ENCODE peak calls at places on chromosomes 2 and 18, in six cellular contexts. C is lower lobe of right lung; O is stimulated activated CD8-positive, alpha-beta memory T cell treated with anti-CD3 and anti-CD28 coated beads, Interleukin-12 subunit alpha, Interleukin-12 subunit beta, amount 100 ng/mL, for 4 hours; K is T-helper 22 cell; J is memory B cell; S is activated naive CD8-positive, alpha-beta T cell treated with anti-CD3 and anti-CD28 coated beads for 36 hours. B is an unnamed sample.

GRCh38 chr2:43462866-43463641 is 132.8 kb downstream of the THADA start:
- DNase-seq in C (no peak), O (no peak), K (no peak), J (no peak), S (no peak), B (no peak)

GRCh38 chr2:170380267-170380666 is 202.3 kb downstream of the MYO3B start:
- DNase-seq in C (no peak), O (no peak), K (no peak), J (no peak), S (no peak), B (no peak)

GRCh38 chr2:20419007-20419576 is 27.8 kb upstream of the RHOB start:
- DNase-seq in C (no peak), O (no peak), K (no peak), J (no peak), S (no peak), B (no peak)

GRCh38 chr2:74845217-74845751 is 11.4 kb downstream of the HK2 start:
- DNase-seq in C (peak), O (no peak), K (no peak), J (no peak), S (no peak), B (peak)

GRCh38 chr2:42767899-42768705 is 4.2 kb upstream of the OXER1 start:
- DNase-seq in C (no peak), O (no peak), K (no peak), J (no peak), S (no peak), B (no peak)

GRCh38 chr2:205681836-205682238 is 464 bp upstream of the NRP2 start:
- DNase-seq in C (no peak), O (no peak), K (no peak), J (peak), S (no peak), B (no peak)

GRCh38 chr2:73232471-73233153 is 427 bp downstream of the PRADC1 start:
- DNase-seq in C (no peak), O (no peak), K (no peak), J (peak), S (no peak), B (no peak)

GRCh38 chr18:48956378-48956777 is 5.6 kb upstream of the SMAD7 start:
- DNase-seq in C (no peak), O (no peak), K (no peak), J (no peak), S (no peak), B (no peak)

GRCh38 chr18:48125724-48126123 is 195.3 kb upstream of the SMAD2 start:
- DNase-seq in C (no peak), O (no peak), K (no peak), J (no peak), S (no peak), B (no peak)

GRCh38 chr2:241861264-241861663 is 2.6 kb upstream of the PDCD1 start:
- DNase-seq in C (no peak), O (no peak), K (no peak), J (no peak), S (no peak), B (no peak)

GRCh38 chr2:109396338-109397180 is 217.2 kb downstream of the SEPTIN10 start:
- DNase-seq in C (no peak), O (no peak), K (no peak), J (no peak), S (peak), B (no peak)

GRCh38 chr2:71933467-71934319 is 214.0 kb downstream of the CYP26B1 start:
- DNase-seq in C (no peak), O (no peak), K (no peak), J (no peak), S (no peak), B (no peak)

GRCh38 chr2:167127135-167127534 is 238.9 kb downstream of the XIRP2 start:
- DNase-seq in C (no peak), O (no peak), K (no peak), J (no peak), S (no peak), B (no peak)

GRCh38 chr18:76115580-76115979 is 379.5 kb downstream of the ZNF516 start:
- DNase-seq in C (no peak), O (no peak), K (no peak), J (no peak), S (no peak), B (no peak)

GRCh38 chr2:231887756-231888155 is 38.4 kb downstream of the NPPC start:
- DNase-seq in C (no peak), O (no peak), K (no peak), J (no peak), S (no peak), B (no peak)

GRCh38 chr2:66576381-66577330 is 141.7 kb downstream of the MEIS1 start:
- DNase-seq in C (no peak), O (no peak), K (no peak), J (no peak), S (no peak), B (no peak)

GRCh38 chr2:60127191-60127590 is 426.3 kb downstream of the BCL11A start:
- DNase-seq in C (no peak), O (no peak), K (no peak), J (no peak), S (no peak), B (no peak)

GRCh38 chr2:86482034-86482433 is 40.9 kb downstream of the KDM3A start:
- DNase-seq in C (no peak), O (no peak), K (no peak), J (no peak), S (no peak), B (no peak)

GRCh38 chr2:65722028-65722427 is 289.6 kb upstream of the SPRED2 start:
- DNase-seq in C (no peak), O (no peak), K (no peak), J (no peak), S (no peak), B (no peak)

GRCh38 chr18:58114766-58115165 is 70.7 kb downstream of the NEDD4L start:
- DNase-seq in C (no peak), O (no peak), K (no peak), J (no peak), S (no peak), B (no peak)

GRCh38 chr2:174023591-174024523 is 58.7 kb upstream of the SP3 start:
- DNase-seq in C (peak), O (no peak), K (no peak), J (no peak), S (peak), B (no peak)